ENCODE peak calls at places on chromosomes 1 and 21, in six cellular contexts. Z, F, C, T, A and X are unnamed samples.

GRCh38 chr1:162902372-162902771 is 41.4 kb upstream of the CCDC190 start:
- DNase-seq in A (no peak), Z (peak), T (no peak), F (no peak), C (no peak), X (no peak)

GRCh38 chr1:151968058-151968457 is 25.6 kb downstream of the S100A10 start:
- DNase-seq in Z (peak), C (no peak), F (peak), T (peak), A (no peak), X (peak)

GRCh38 chr1:65260851-65261473 is 48.4 kb upstream of the DNAJC6 start:
- DNase-seq in T (no peak), C (peak), A (no peak), F (no peak), Z (peak), X (peak)

GRCh38 chr1:246261641-246262040 is 245.4 kb downstream of the SMYD3 start:
- DNase-seq in F (no peak), C (no peak), T (no peak), A (no peak), Z (peak), X (no peak)

GRCh38 chr1:29368936-29369932 is 132.9 kb downstream of the PTPRU start:
- DNase-seq in T (no peak), A (no peak), Z (no peak), F (no peak), C (no peak), X (no peak)

GRCh38 chr1:38735651-38736161 is 123.9 kb downstream of the RRAGC start:
- DNase-seq in F (no peak), Z (peak), T (no peak), A (no peak), C (no peak), X (no peak)

GRCh38 chr1:194755241-194755953 is 1569.0 kb upstream of the B3GALT2 start:
- DNase-seq in A (no peak), C (no peak), F (no peak), Z (peak), T (no peak), X (no peak)

GRCh38 chr1:39332291-39332690 is 127.8 kb downstream of the MACF1 start:
- DNase-seq in A (no peak), C (no peak), F (no peak), T (no peak), Z (peak), X (no peak)

GRCh38 chr1:80882552-80882951 is 918.2 kb upstream of the ADGRL2 start:
- DNase-seq in C (no peak), A (no peak), T (no peak), Z (peak), F (no peak), X (peak)

GRCh38 chr1:207314836-207315235 is 6.6 kb upstream of the CD55 start:
- DNase-seq in A (no peak), Z (peak), C (no peak), F (no peak), T (no peak), X (no peak)

GRCh38 chr1:7533006-7533405 is 238.1 kb upstream of the VAMP3 start:
- DNase-seq in C (no peak), F (peak), T (no peak), A (no peak), Z (no peak), X (no peak)

GRCh38 chr1:210598135-210598652 is 269.5 kb downstream of the HHAT start:
- DNase-seq in C (no peak), A (peak), F (peak), T (peak), Z (peak), X (no peak)

GRCh38 chr1:93328809-93329477 is 16.8 kb upstream of the DR1 start:
- DNase-seq in Z (peak), C (no peak), T (peak), A (no peak), F (no peak), X (no peak)

GRCh38 chr1:207815913-207816312 is 64.1 kb downstream of the CD46 start:
- DNase-seq in F (no peak), C (no peak), Z (peak), A (no peak), T (no peak), X (no peak)

GRCh38 chr1:221778535-221779142 is 36.8 kb upstream of the DUSP10 start:
- DNase-seq in A (no peak), F (no peak), T (peak), C (no peak), Z (no peak), X (no peak)

GRCh38 chr1:10242811-10243210 is 32.4 kb downstream of the KIF1B start:
- DNase-seq in C (no peak), A (no peak), Z (no peak), T (no peak), F (no peak), X (no peak)

GRCh38 chr1:60922304-60922703 is 160.1 kb upstream of the NFIA start:
- DNase-seq in T (peak), A (peak), C (no peak), Z (no peak), F (peak), X (peak)

GRCh38 chr1:16981269-16981849 is 939 bp upstream of the MFAP2 start:
- DNase-seq in A (no peak), Z (peak), T (no peak), C (no peak), F (no peak), X (no peak)

GRCh38 chr1:224513787-224514209 is 79.2 kb upstream of the WDR26 start:
- DNase-seq in F (peak), T (peak), C (peak), Z (peak), A (peak), X (peak)

GRCh38 chr1:27713139-27713725 is 12.5 kb upstream of the FAM76A start:
- DNase-seq in T (no peak), Z (no peak), F (no peak), C (no peak), A (no peak), X (no peak)

GRCh38 chr1:112961072-112961471 is 5.1 kb upstream of the SLC16A1 start:
- DNase-seq in A (no peak), T (no peak), F (no peak), C (no peak), Z (no peak), X (no peak)

GRCh38 chr1:199684686-199685273 is 342.7 kb upstream of the NR5A2 start:
- DNase-seq in A (no peak), F (no peak), C (peak), Z (peak), T (peak), X (peak)

GRCh38 chr1:41898191-41898713 is 20.5 kb downstream of the HIVEP3 start:
- DNase-seq in F (no peak), Z (peak), C (no peak), T (peak), A (no peak), X (peak)

GRCh38 chr1:154115180-154115579 is 39.7 kb downstream of the NUP210L start:
- DNase-seq in C (no peak), A (no peak), F (no peak), T (no peak), Z (no peak), X (no peak)

GRCh38 chr1:1199961-1200875 is 6.2 kb downstream of the TNFRSF18 start:
- DNase-seq in T (peak), A (no peak), Z (no peak), F (peak), C (no peak), X (no peak)

GRCh38 chr1:13730751-13731482 is 30.9 kb downstream of the PRDM2 start:
- DNase-seq in A (peak), F (peak), T (peak), Z (peak), C (no peak), X (peak)

GRCh38 chr1:232981161-232981560 is 30.8 kb downstream of the NTPCR start:
- DNase-seq in Z (no peak), C (no peak), F (no peak), T (no peak), A (no peak), X (no peak)

GRCh38 chr1:70142120-70142519 is 63.3 kb downstream of the LRRC40 start:
- DNase-seq in F (no peak), Z (peak), C (no peak), T (no peak), A (no peak), X (no peak)

GRCh38 chr1:99560192-99561040 is 85.5 kb upstream of the PALMD start:
- DNase-seq in Z (no peak), C (no peak), A (no peak), T (no peak), F (no peak), X (no peak)

GRCh38 chr1:153775432-153776311 is 465 bp downstream of the SLC27A3 start:
- DNase-seq in C (peak), Z (peak), F (peak), T (peak), A (peak), X (peak)

GRCh38 chr1:8239306-8240023 is 78.4 kb upstream of the SLC45A1 start:
- DNase-seq in C (no peak), A (no peak), Z (peak), F (no peak), T (peak), X (peak)

GRCh38 chr1:183129921-183130675 is 56.0 kb upstream of the LAMC2 start:
- DNase-seq in A (no peak), T (no peak), F (no peak), C (no peak), Z (no peak), X (no peak)

GRCh38 chr1:7744882-7745281 is 26.2 kb upstream of the VAMP3 start:
- DNase-seq in Z (no peak), F (no peak), C (no peak), A (no peak), T (no peak), X (no peak)

GRCh38 chr1:20867062-20867461 is 80.0 kb upstream of the HP1BP3 start:
- DNase-seq in A (no peak), F (no peak), Z (peak), C (no peak), T (no peak), X (no peak)

GRCh38 chr1:210292276-210292851 is 36.3 kb upstream of the HHAT start:
- DNase-seq in F (peak), A (peak), T (peak), C (peak), Z (no peak), X (peak)

GRCh38 chr1:3034728-3035610 is 13.7 kb downstream of the ACTRT2 start:
- DNase-seq in Z (no peak), C (no peak), T (no peak), A (no peak), F (no peak), X (no peak)

GRCh38 chr1:110158261-110158660 is 8.0 kb downstream of the SLC6A17 start:
- DNase-seq in T (no peak), Z (no peak), C (no peak), A (peak), F (no peak), X (no peak)

GRCh38 chr1:23673086-23673813 is 18.4 kb upstream of the RPL11 start:
- DNase-seq in C (no peak), A (no peak), T (peak), F (peak), Z (peak), X (peak)

DNA sequence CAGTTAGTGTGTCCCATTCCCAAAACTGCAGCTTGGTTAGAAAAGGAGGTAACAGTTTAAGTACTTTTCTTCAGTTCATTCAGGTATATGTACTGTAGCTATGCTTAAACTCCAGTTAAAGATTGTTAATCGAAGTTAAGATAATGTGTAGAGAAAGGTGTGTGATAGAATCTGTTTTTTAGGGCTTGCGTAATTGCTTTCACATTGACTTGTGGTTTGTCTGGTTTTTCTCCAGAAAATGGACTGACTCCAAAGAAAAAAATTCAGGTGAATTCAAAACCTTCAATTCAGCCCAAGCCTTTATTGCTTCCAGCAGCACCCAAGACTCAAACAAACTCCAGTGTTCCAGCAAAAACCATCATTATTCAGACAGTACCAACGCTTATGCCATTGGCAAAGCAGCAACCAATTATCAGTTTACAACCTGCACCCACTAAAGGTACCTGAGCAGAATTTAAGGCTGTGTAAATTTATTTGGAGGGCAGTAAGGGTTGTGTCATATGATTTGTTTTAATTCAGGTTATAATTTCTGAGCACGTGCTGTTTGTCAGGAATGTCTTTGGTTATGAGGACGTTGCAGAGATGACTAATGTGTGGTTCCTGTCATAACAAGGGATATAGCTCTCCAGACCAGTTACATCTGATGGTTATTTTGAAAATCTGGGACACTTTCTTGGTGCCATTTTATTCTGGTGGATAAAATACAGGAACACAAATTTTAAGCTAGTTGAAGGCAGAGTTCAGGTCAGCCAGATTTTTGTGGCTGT is 26.0 kb downstream of the ATF6 start:
- DNase-seq in A (no peak), C (no peak), Z (peak), F (no peak), T (no peak), X (no peak)
- H3K27ac ChIP-seq in A (no peak), C (no peak), Z (no peak), F (no peak), T (no peak), X (no peak)

GRCh38 chr21:44332383-44332782 is 6.8 kb downstream of the CFAP410 start:
- DNase-seq in Z (no peak), A (no peak), C (no peak), T (no peak), F (no peak), X (no peak)

GRCh38 chr21:44331209-44331608 is 8.0 kb downstream of the CFAP410 start:
- DNase-seq in C (no peak), A (no peak), T (no peak), Z (no peak), F (no peak), X (no peak)

GRCh38 chr21:44330698-44331097 is 8.5 kb downstream of the CFAP410 start:
- DNase-seq in F (no peak), A (no peak), C (no peak), Z (no peak), T (no peak), X (no peak)

GRCh38 chr21:44332965-44333364 is 6.2 kb downstream of the CFAP410 start:
- DNase-seq in C (no peak), Z (no peak), A (no peak), T (no peak), F (no peak), X (no peak)

GRCh38 chr21:44331650-44332306 is 7.4 kb downstream of the CFAP410 start:
- DNase-seq in C (no peak), F (no peak), Z (peak), T (no peak), A (no peak), X (no peak)
- TF ChIP-seq POLR2A in C (no peak), F (no peak), Z (no peak), T (no peak), A (no peak), X (no peak)

GRCh38 chr1:202029171-202029665 is 18.8 kb downstream of the ELF3 start:
- DNase-seq in Z (peak), T (no peak), F (no peak), A (no peak), C (peak), X (no peak)
- H3K27ac ChIP-seq in Z (no peak), T (no peak), F (no peak), A (peak), C (peak), X (no peak)

DNA sequence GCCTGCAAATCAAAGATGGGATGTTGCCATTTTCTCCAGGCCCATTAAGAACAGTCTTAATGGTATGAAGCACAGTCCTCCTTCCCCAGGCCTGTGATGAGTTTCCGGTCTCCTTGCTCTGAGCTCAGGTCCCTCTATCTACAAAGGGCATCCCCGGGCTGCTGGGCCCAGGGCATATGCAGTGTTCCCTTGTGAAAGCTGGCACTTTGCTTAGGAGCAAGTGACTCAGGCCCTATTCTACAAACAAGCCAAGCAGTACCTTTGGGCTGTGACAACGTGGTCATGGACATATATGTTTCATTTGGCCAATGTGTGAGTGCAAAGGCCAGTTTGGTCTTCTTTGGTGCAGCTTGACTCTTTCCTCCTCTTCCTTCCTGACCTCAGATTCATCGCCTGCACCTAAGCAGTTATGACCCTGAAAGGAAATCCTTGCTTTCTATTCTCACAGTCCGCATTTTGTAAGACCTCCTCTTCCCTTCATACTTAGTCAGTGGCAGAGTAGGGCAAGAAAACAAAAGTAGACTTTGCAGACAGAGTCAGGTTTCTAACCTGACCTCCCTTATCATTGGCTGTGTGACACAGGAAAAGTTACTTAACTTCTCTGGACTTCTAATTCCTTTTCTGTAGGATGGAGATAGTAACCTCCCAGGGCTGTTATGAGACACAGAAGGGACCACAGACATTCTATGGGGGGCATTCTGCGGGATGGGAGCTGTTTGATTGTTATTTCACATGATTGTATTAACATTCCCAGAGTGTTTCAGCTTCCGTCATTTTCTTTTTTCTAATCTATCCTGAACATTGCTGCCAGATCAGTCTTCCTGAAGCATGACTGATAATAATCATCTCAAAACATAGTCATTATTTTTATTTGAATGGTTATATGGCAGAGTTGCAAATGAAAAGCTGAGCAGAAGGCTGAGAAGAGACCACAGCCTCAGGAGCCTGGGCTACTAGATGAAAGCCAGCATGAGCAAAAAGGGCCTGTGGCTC is 109.3 kb downstream of the ERG start:
- DNase-seq in C (no peak), F (no peak), A (no peak), T (no peak), Z (no peak), X (no peak)
- TF ChIP-seq POLR2A in C (no peak), F (no peak), A (no peak), T (no peak), Z (no peak), X (no peak)

GRCh38 chr1:230976360-230976759 is 2.3 kb downstream of the TTC13 start:
- DNase-seq in A (no peak), F (no peak), C (no peak), T (no peak), Z (no peak), X (no peak)
- H3K27ac ChIP-seq in A (no peak), F (no peak), C (no peak), T (no peak), Z (no peak), X (no peak)

GRCh38 chr1:66300280-66300973 is 233.5 kb upstream of the SGIP1 start:
- DNase-seq in F (peak), A (no peak), Z (no peak), C (no peak), T (no peak), X (no peak)
- TF ChIP-seq POLR2A in F (no peak), A (no peak), Z (no peak), C (no peak), T (no peak), X (no peak)

GRCh38 chr1:5962265-5963105 is 29.7 kb downstream of the NPHP4 start:
- DNase-seq in F (no peak), A (no peak), T (no peak), C (no peak), Z (no peak), X (no peak)
- H3K27ac ChIP-seq in F (no peak), A (no peak), T (no peak), C (no peak), Z (no peak), X (no peak)